ENCODE peak calls at places on chromosome 18, in six cellular contexts. H, O, K, N, R and U are unnamed samples.

GRCh38 chr18:48947583-48947982 is 3.2 kb downstream of the SMAD7 start:
- DNase-seq in R (peak; percentile 75), H (no peak), K (peak; percentile 54), N (no peak), O (no peak), U (no peak)

GRCh38 chr18:59426855-59427254 is 67.8 kb upstream of the LMAN1 start:
- DNase-seq in K (no peak), O (no peak), H (no peak), N (no peak), R (no peak), U (no peak)

GRCh38 chr18:3015851-3016250 is 2.9 kb upstream of the LPIN2 start:
- DNase-seq in H (no peak), O (no peak), R (no peak), N (no peak), K (no peak), U (no peak)

GRCh38 chr18:47150029-47150823 is at the start of gene HDHD2:
- DNase-seq in R (peak; percentile 89), O (peak; percentile 79), K (peak; percentile 84), H (peak; percentile 84), N (peak; percentile 53), U (peak; percentile 88)

GRCh38 chr18:24420551-24420950 is 5.9 kb upstream of the IMPACT start:
- DNase-seq in O (no peak), N (no peak), R (no peak), H (no peak), K (no peak), U (no peak)

GRCh38 chr18:25239636-25240468 is 112.1 kb downstream of the ZNF521 start:
- DNase-seq in O (no peak), H (no peak), N (no peak), K (no peak), R (no peak), U (no peak)

GRCh38 chr18:51340332-51340731 is 142.9 kb upstream of the MEX3C start:
- DNase-seq in N (no peak), H (no peak), K (no peak), R (no peak), O (no peak), U (no peak)

GRCh38 chr18:25282282-25282681 is 69.7 kb downstream of the ZNF521 start:
- DNase-seq in O (no peak), R (peak; percentile 21), N (no peak), H (no peak), K (no peak), U (peak; percentile 17)

GRCh38 chr18:14969507-14969906 is 221.5 kb downstream of the ANKRD30B start:
- DNase-seq in H (no peak), K (no peak), O (no peak), R (no peak), N (no peak), U (no peak)

GRCh38 chr18:22668496-22668895 is 250.8 kb upstream of the CTAGE1 start:
- DNase-seq in O (no peak), R (no peak), K (no peak), N (no peak), H (no peak), U (no peak)

GRCh38 chr18:48022531-48023330 is 92.3 kb upstream of the SMAD2 start:
- DNase-seq in O (peak; percentile 41), H (no peak), K (no peak), R (peak; percentile 83), N (no peak), U (no peak)

GRCh38 chr18:11514267-11514666 is 95.1 kb upstream of the SLC35G4 start:
- DNase-seq in K (no peak), H (no peak), O (no peak), R (no peak), N (no peak), U (no peak)

GRCh38 chr18:51890762-51891161 is 449.2 kb upstream of the DCC start:
- DNase-seq in N (no peak), R (no peak), K (no peak), H (no peak), O (no peak), U (peak; percentile 49)

GRCh38 chr18:77166523-77166922 is 33.9 kb upstream of the MBP start:
- DNase-seq in R (no peak), O (no peak), N (no peak), H (no peak), K (no peak), U (no peak)

GRCh38 chr18:50410894-50411293 is 36.0 kb downstream of the SKA1 start:
- DNase-seq in R (no peak), N (no peak), O (no peak), H (no peak), K (no peak), U (no peak)

GRCh38 chr18:11800947-11801346 is 50.3 kb upstream of the CHMP1B start:
- DNase-seq in K (no peak), H (no peak), N (no peak), R (no peak), O (no peak), U (no peak)

GRCh38 chr18:35430721-35431441 is 53.7 kb upstream of the ZNF396 start:
- DNase-seq in O (no peak), K (no peak), N (no peak), H (no peak), R (no peak), U (no peak)

GRCh38 chr18:10080372-10080771 is 166.6 kb downstream of the VAPA start:
- DNase-seq in R (no peak), H (no peak), N (no peak), O (no peak), K (no peak), U (no peak)

GRCh38 chr18:72727776-72728175 is 140.0 kb downstream of the NETO1 start:
- DNase-seq in O (no peak), K (no peak), R (no peak), H (no peak), N (no peak), U (no peak)

GRCh38 chr18:51038110-51038509 is 8.1 kb downstream of the SMAD4 start:
- DNase-seq in R (no peak), H (no peak), O (no peak), N (no peak), K (no peak), U (no peak)

GRCh38 chr18:43129946-43130523 is 14.6 kb upstream of the RIT2 start:
- DNase-seq in R (peak; percentile 31), H (no peak), K (no peak), O (no peak), N (no peak), U (no peak)

GRCh38 chr18:61606759-61607158 is 273.5 kb downstream of the CDH20 start:
- DNase-seq in R (no peak), N (no peak), O (no peak), H (no peak), K (no peak), U (peak; percentile 30)